ENCODE peak calls at places on chromosome 18, in ten cellular contexts. A is stimulated activated CD4-positive, alpha-beta T cell treated with anti-CD3 and anti-CD28 coated beads, Interleukin-4, amount 100 ng/mL, for 1 hour; C is Kasumi-1; E is posterior cingulate gyrus; H is tibial artery; R is GM19239; L is GM23248; M is HTR-8/SVneo; N is iris pigment epithelial cell; P is IMR-90. W is an unnamed sample.

GRCh38 chr18:34933880-34934689 is 107.1 kb upstream of the MAPRE2 start:
- DNase-seq in A (no peak), R (no peak), P (peak), E (no peak), C (no peak), L (peak), M (no peak), N (peak), H (no peak), W (no peak)

GRCh38 chr18:13541621-13542519 is 184.5 kb downstream of the FAM210A start:
- DNase-seq in M (no peak), A (no peak), E (no peak), R (no peak), L (no peak), N (no peak), H (no peak), P (no peak), C (no peak), W (no peak)

GRCh38 chr18:48553236-48553635 is 14.4 kb downstream of the CTIF start:
- DNase-seq in A (no peak), E (no peak), H (no peak), M (no peak), C (no peak), L (no peak), N (no peak), P (no peak), R (no peak), W (no peak)

GRCh38 chr18:69528439-69528838 is 127.8 kb downstream of the DOK6 start:
- DNase-seq in R (no peak), H (no peak), L (peak), N (peak), M (no peak), C (no peak), E (no peak), P (peak), A (no peak), W (no peak)

GRCh38 chr18:77057043-77057442 is 75.5 kb downstream of the MBP start:
- DNase-seq in L (peak), R (no peak), N (peak), H (peak), M (no peak), C (no peak), P (no peak), A (no peak), E (no peak), W (no peak)

GRCh38 chr18:74742573-74742972 is 144.9 kb downstream of the ZNF407 start:
- DNase-seq in P (peak), M (no peak), E (no peak), L (peak), H (no peak), A (no peak), C (no peak), N (no peak), R (no peak), W (no peak)

GRCh38 chr18:79461627-79462026 is 65.9 kb downstream of the NFATC1 start:
- DNase-seq in C (no peak), P (no peak), M (no peak), R (no peak), H (no peak), L (no peak), N (no peak), A (no peak), E (no peak), W (no peak)

GRCh38 chr18:8828798-8829197 is 123.4 kb downstream of the MTCL1 start:
- DNase-seq in E (no peak), N (no peak), C (no peak), M (no peak), L (no peak), A (no peak), H (no peak), P (no peak), R (no peak), W (no peak)

GRCh38 chr18:34522627-34523026 is 187.5 kb upstream of the DTNA start:
- DNase-seq in R (no peak), A (no peak), H (no peak), C (no peak), N (no peak), M (no peak), E (no peak), L (no peak), P (no peak), W (no peak)

GRCh38 chr18:47522359-47522758 is 270.9 kb upstream of the SKOR2 start:
- DNase-seq in N (no peak), E (no peak), R (no peak), P (no peak), C (no peak), A (no peak), M (no peak), L (no peak), H (no peak), W (no peak)

GRCh38 chr18:48887905-48888531 is 62.7 kb downstream of the SMAD7 start:
- DNase-seq in M (no peak), N (no peak), P (no peak), L (no peak), H (no peak), E (no peak), R (no peak), A (no peak), C (no peak), W (no peak)

GRCh38 chr18:11518788-11519685 is 90.4 kb upstream of the SLC35G4 start:
- DNase-seq in P (peak), M (peak), H (no peak), A (peak), L (peak), C (peak), N (peak), E (peak), R (peak), W (peak)

GRCh38 chr18:79379931-79380815 is 15.6 kb upstream of the NFATC1 start:
- DNase-seq in H (peak), A (no peak), C (no peak), L (no peak), E (no peak), M (no peak), P (no peak), R (no peak), N (no peak), W (no peak)

GRCh38 chr18:50111398-50111797 is 83.5 kb downstream of the MYO5B start:
- DNase-seq in L (no peak), E (no peak), A (no peak), M (no peak), C (no peak), H (no peak), N (peak), R (no peak), P (no peak), W (no peak)

GRCh38 chr18:72360628-72361027 is 183.5 kb downstream of the CBLN2 start:
- DNase-seq in C (no peak), M (no peak), P (no peak), N (no peak), L (no peak), A (no peak), R (no peak), E (no peak), H (no peak), W (no peak)

GRCh38 chr18:24397131-24397693 is 412 bp downstream of the OSBPL1A start:
- DNase-seq in M (peak), A (peak), L (peak), C (peak), R (no peak), N (peak), P (peak), H (peak), E (peak), W (peak)

GRCh38 chr18:28175047-28175929 is 1.6 kb downstream of the CDH2 start:
- DNase-seq in N (peak), C (no peak), M (peak), H (no peak), A (no peak), E (peak), L (peak), R (no peak), P (peak), W (no peak)

GRCh38 chr18:55844373-55844772 is 256.4 kb upstream of the TCF4 start:
- DNase-seq in A (no peak), N (peak), P (peak), M (no peak), H (no peak), L (no peak), E (no peak), C (no peak), R (no peak), W (no peak)

GRCh38 chr18:48265328-48265727 is 143.9 kb downstream of the ZBTB7C start:
- DNase-seq in L (no peak), P (no peak), H (no peak), A (no peak), N (no peak), M (no peak), E (no peak), C (no peak), R (no peak), W (no peak)

GRCh38 chr18:26574958-26575864 is 26.9 kb upstream of the KCTD1 start:
- DNase-seq in H (peak), L (peak), R (no peak), N (peak), C (peak), P (peak), A (no peak), M (peak), E (peak), W (no peak)

GRCh38 chr18:10942998-10943397 is 206.4 kb downstream of the PIEZO2 start:
- DNase-seq in C (no peak), H (no peak), M (no peak), L (no peak), N (no peak), P (no peak), R (no peak), A (no peak), E (no peak), W (no peak)

GRCh38 chr18:79200546-79201268 is 131.5 kb downstream of the ATP9B start:
- DNase-seq in N (peak), A (peak), H (peak), P (peak), R (no peak), C (peak), E (no peak), L (peak), M (no peak), W (peak)

GRCh38 chr18:69250305-69251151 is 150.2 kb upstream of the DOK6 start:
- DNase-seq in R (no peak), E (peak), M (no peak), C (no peak), L (peak), P (peak), A (no peak), H (no peak), N (peak), W (no peak)

GRCh38 chr18:5841518-5841917 is 53.8 kb downstream of the TMEM200C start:
- DNase-seq in C (no peak), H (no peak), M (no peak), A (no peak), L (peak), P (no peak), E (no peak), N (no peak), R (no peak), W (no peak)

GRCh38 chr18:58581265-58581664 is 47.6 kb downstream of the ALPK2 start:
- DNase-seq in P (peak), N (peak), H (no peak), C (no peak), A (no peak), R (no peak), E (no peak), L (peak), M (no peak), W (no peak)

GRCh38 chr18:70418551-70419311 is 129.9 kb downstream of the SOCS6 start:
- DNase-seq in L (peak), R (no peak), E (no peak), P (peak), H (no peak), C (no peak), N (no peak), A (no peak), M (no peak), W (peak)

GRCh38 chr18:41809652-41810051 is 145.4 kb upstream of the PIK3C3 start:
- DNase-seq in L (no peak), C (no peak), H (no peak), A (no peak), R (no peak), E (no peak), N (peak), P (no peak), M (no peak), W (no peak)

GRCh38 chr18:63697261-63697660 is 5.5 kb upstream of the SERPINB11 start:
- DNase-seq in A (no peak), H (no peak), L (peak), P (peak), R (no peak), M (no peak), E (no peak), C (no peak), N (no peak), W (no peak)

GRCh38 chr18:905307-905947 is 756 bp downstream of the ADCYAP1 start:
- DNase-seq in P (no peak), H (no peak), E (no peak), A (no peak), C (no peak), R (peak), M (no peak), L (no peak), N (no peak), W (peak)

GRCh38 chr18:48730010-48730409 is 191.2 kb downstream of the CTIF start:
- DNase-seq in P (no peak), A (no peak), L (no peak), M (no peak), R (no peak), E (no peak), N (no peak), H (no peak), C (no peak), W (no peak)

GRCh38 chr18:6718255-6718654 is 11.3 kb upstream of the ARHGAP28 start:
- DNase-seq in C (no peak), L (no peak), P (no peak), M (no peak), A (no peak), E (no peak), N (no peak), R (no peak), H (no peak), W (no peak)

GRCh38 chr18:21272016-21272582 is 30.1 kb downstream of the GREB1L start:
- DNase-seq in E (no peak), A (no peak), P (no peak), M (no peak), N (no peak), R (no peak), H (no peak), C (peak), L (no peak), W (no peak)

GRCh38 chr18:35497006-35497333 is 790 bp downstream of the INO80C start:
- DNase-seq in L (peak), R (no peak), H (no peak), N (peak), E (no peak), C (peak), P (peak), A (no peak), M (no peak), W (no peak)

W was measured in GM13976.